ENCODE peak calls at places on chromosomes 5 and 9, in nine cellular contexts. Z, D, B, G, E, J, L, X and K are unnamed samples.

GRCh38 chr5:91077623-91078022 is 305.5 kb downstream of the ARRDC3 start:
- DNase-seq in D (no peak), G (peak), B (no peak), J (no peak), X (no peak), L (no peak), E (peak), Z (no peak), K (no peak)

GRCh38 chr9:129988607-129989361 is 54.2 kb downstream of the FNBP1 start:
- DNase-seq in G (no peak), B (no peak), Z (no peak), E (no peak), D (no peak), J (no peak), X (no peak), L (peak), K (no peak)

GRCh38 chr5:149749481-149750365 is 19.6 kb downstream of the PPARGC1B start:
- DNase-seq in L (peak), J (peak), E (peak), D (no peak), Z (no peak), G (peak), X (no peak), B (no peak), K (no peak)

GRCh38 chr5:54668096-54668495 is 150.5 kb downstream of the SNX18 start:
- DNase-seq in L (no peak), J (no peak), B (no peak), D (no peak), G (no peak), E (no peak), X (no peak), Z (no peak), K (no peak)

GRCh38 chr5:5487961-5488360 is 65.5 kb downstream of the ICE1 start:
- DNase-seq in X (no peak), E (peak), D (no peak), L (no peak), Z (no peak), B (no peak), G (no peak), J (no peak), K (no peak)

GRCh38 chr9:133449760-133450159 is 10.0 kb upstream of the CACFD1 start:
- DNase-seq in Z (no peak), J (no peak), B (no peak), D (no peak), E (peak), X (peak), G (peak), L (no peak), K (no peak)

GRCh38 chr5:9483251-9483650 is 62.6 kb downstream of the SEMA5A start:
- DNase-seq in X (no peak), J (no peak), E (no peak), L (no peak), Z (no peak), G (no peak), D (no peak), B (no peak), K (no peak)

GRCh38 chr5:80959768-80960442 is at the start of gene RASGRF2:
- DNase-seq in X (peak), Z (no peak), G (peak), B (peak), E (no peak), D (peak), L (peak), J (peak), K (no peak)

GRCh38 chr9:90916147-90916734 is 114.6 kb downstream of the SYK start:
- DNase-seq in Z (no peak), D (no peak), X (no peak), L (no peak), B (no peak), E (peak), J (peak), G (peak), K (peak)

GRCh38 chr5:911601-912000 is 18.9 kb downstream of the TRIP13 start:
- DNase-seq in B (no peak), L (no peak), E (peak), Z (no peak), X (no peak), J (no peak), G (peak), D (no peak), K (no peak)

GRCh38 chr5:176185133-176185733 is 53.0 kb upstream of the SIMC1 start:
- DNase-seq in E (no peak), G (no peak), D (no peak), X (no peak), J (no peak), L (no peak), Z (no peak), B (no peak), K (no peak)

GRCh38 chr5:149857499-149857898 is 87.1 kb downstream of the PDE6A start:
- DNase-seq in X (no peak), E (peak), Z (peak), L (no peak), D (no peak), J (peak), G (peak), B (no peak), K (no peak)

GRCh38 chr9:81125446-81126092 is 563.8 kb downstream of the TLE1 start:
- DNase-seq in Z (no peak), D (no peak), G (peak), L (no peak), E (peak), X (no peak), J (peak), B (no peak), K (no peak)

GRCh38 chr9:4117835-4118610 is 181.8 kb downstream of the GLIS3 start:
- DNase-seq in J (no peak), E (no peak), Z (peak), L (peak), B (peak), G (no peak), D (no peak), X (peak), K (peak)

GRCh38 chr5:109223521-109223920 is 186.3 kb downstream of the PJA2 start:
- DNase-seq in X (no peak), Z (no peak), J (no peak), E (no peak), L (no peak), G (no peak), B (no peak), D (no peak), K (no peak)

GRCh38 chr5:132011561-132012384 is at the start of gene ACSL6:
- DNase-seq in D (peak), X (peak), J (no peak), L (peak), G (no peak), B (peak), E (no peak), Z (peak), K (peak)

GRCh38 chr9:70466976-70467551 is 52.6 kb upstream of the KLF9 start:
- DNase-seq in X (no peak), E (peak), J (peak), G (peak), Z (no peak), L (peak), B (no peak), D (no peak), K (peak)

GRCh38 chr5:154276932-154277331 is 86.4 kb downstream of the GALNT10 start:
- DNase-seq in D (no peak), G (no peak), Z (no peak), J (peak), X (no peak), B (no peak), L (no peak), E (peak), K (no peak)

GRCh38 chr5:169302046-169302445 is 1.1 kb upstream of the SLIT3 start:
- DNase-seq in D (no peak), E (no peak), G (no peak), L (no peak), Z (no peak), X (no peak), J (no peak), B (no peak), K (no peak)

GRCh38 chr5:72178910-72179815 is 71.9 kb downstream of the MAP1B start:
- DNase-seq in E (peak), G (peak), L (no peak), D (peak), Z (no peak), B (no peak), X (peak), J (peak), K (no peak)

GRCh38 chr9:3468407-3469205 is 57.2 kb downstream of the RFX3 start:
- DNase-seq in X (no peak), J (no peak), Z (no peak), G (no peak), D (no peak), E (no peak), B (no peak), L (no peak), K (no peak)

GRCh38 chr9:115195889-115196288 is 77.9 kb upstream of the TNC start:
- DNase-seq in G (no peak), L (no peak), J (peak), X (no peak), Z (no peak), B (no peak), D (no peak), E (no peak), K (no peak)

GRCh38 chr5:143004361-143004802 is 234.2 kb downstream of the ARHGAP26 start:
- DNase-seq in Z (no peak), B (no peak), L (no peak), J (no peak), G (no peak), X (no peak), D (no peak), E (no peak), K (no peak)

GRCh38 chr5:84450617-84451414 is 66.1 kb upstream of the EDIL3 start:
- DNase-seq in X (no peak), G (peak), D (no peak), B (no peak), E (no peak), Z (no peak), J (no peak), L (no peak), K (no peak)
- TF ChIP-seq CTCF in X (no peak), G (peak), D (peak), B (peak), E (peak), Z (peak), J (peak), L (peak), K (no peak)

DNA sequence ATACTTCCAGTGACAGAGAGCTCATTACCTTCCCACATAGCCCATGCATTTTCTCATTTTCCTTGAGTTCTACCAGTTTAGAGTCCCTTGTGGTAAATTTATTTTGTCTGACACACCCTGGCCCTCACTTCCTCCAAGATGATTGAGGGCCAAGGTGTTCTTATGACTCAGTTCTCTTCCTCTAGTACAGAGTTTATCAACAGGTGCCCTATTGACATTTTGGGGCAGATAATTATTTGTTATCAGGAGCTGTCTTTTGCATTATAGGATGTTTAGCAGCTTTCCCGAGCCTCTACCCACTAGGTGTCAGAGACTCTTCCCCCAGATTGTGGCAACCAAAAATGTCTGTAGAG is 7.1 kb downstream of the SLC36A3 start:
- DNase-seq in E (no peak), X (no peak), L (no peak), D (no peak), G (no peak), B (no peak), Z (no peak), J (no peak), K (no peak)
- TF ChIP-seq CTCF in E (no peak), X (no peak), L (no peak), D (no peak), G (no peak), B (no peak), Z (no peak), J (no peak), K (no peak)

GRCh38 chr9:38026840-38027527 is 42.0 kb downstream of the SHB start:
- DNase-seq in B (no peak), G (peak), J (no peak), D (no peak), L (no peak), X (no peak), E (no peak), Z (no peak), K (no peak)

GRCh38 chr9:38024036-38024681 is 44.9 kb downstream of the SHB start:
- DNase-seq in E (peak), B (no peak), D (peak), Z (peak), L (no peak), J (peak), X (peak), G (peak), K (no peak)

GRCh38 chr9:38026021-38026809 is 42.8 kb downstream of the SHB start:
- DNase-seq in D (no peak), G (peak), J (peak), E (peak), X (no peak), B (peak), L (no peak), Z (no peak), K (no peak)

GRCh38 chr9:38023661-38024035 is 45.4 kb downstream of the SHB start:
- DNase-seq in Z (no peak), L (no peak), G (no peak), E (no peak), X (no peak), D (no peak), B (no peak), J (no peak), K (no peak)

GRCh38 chr9:38025166-38025565 is 43.9 kb downstream of the SHB start:
- DNase-seq in J (no peak), G (no peak), B (peak), Z (no peak), E (no peak), X (no peak), D (no peak), L (no peak), K (no peak)
- TF ChIP-seq CTCF in J (no peak), G (no peak), B (peak), Z (no peak), E (no peak), X (no peak), D (no peak), L (no peak), K (no peak)

GRCh38 chr9:111873901-111874300 is 22.7 kb upstream of the UGCG start:
- DNase-seq in B (no peak), D (no peak), E (no peak), L (no peak), Z (no peak), X (no peak), G (peak), J (no peak), K (no peak)

GRCh38 chr9:111872886-111873285 is 23.7 kb upstream of the UGCG start:
- DNase-seq in G (peak), Z (no peak), D (no peak), L (no peak), X (no peak), J (no peak), B (no peak), E (no peak), K (no peak)

GRCh38 chr9:111874500-111874899 is 22.1 kb upstream of the UGCG start:
- DNase-seq in E (peak), B (no peak), G (peak), Z (no peak), J (no peak), X (no peak), D (no peak), L (no peak), K (no peak)

GRCh38 chr9:111868475-111868874 is 28.1 kb upstream of the UGCG start:
- DNase-seq in Z (no peak), L (no peak), D (no peak), G (no peak), X (peak), B (no peak), J (no peak), E (no peak), K (no peak)

DNA sequence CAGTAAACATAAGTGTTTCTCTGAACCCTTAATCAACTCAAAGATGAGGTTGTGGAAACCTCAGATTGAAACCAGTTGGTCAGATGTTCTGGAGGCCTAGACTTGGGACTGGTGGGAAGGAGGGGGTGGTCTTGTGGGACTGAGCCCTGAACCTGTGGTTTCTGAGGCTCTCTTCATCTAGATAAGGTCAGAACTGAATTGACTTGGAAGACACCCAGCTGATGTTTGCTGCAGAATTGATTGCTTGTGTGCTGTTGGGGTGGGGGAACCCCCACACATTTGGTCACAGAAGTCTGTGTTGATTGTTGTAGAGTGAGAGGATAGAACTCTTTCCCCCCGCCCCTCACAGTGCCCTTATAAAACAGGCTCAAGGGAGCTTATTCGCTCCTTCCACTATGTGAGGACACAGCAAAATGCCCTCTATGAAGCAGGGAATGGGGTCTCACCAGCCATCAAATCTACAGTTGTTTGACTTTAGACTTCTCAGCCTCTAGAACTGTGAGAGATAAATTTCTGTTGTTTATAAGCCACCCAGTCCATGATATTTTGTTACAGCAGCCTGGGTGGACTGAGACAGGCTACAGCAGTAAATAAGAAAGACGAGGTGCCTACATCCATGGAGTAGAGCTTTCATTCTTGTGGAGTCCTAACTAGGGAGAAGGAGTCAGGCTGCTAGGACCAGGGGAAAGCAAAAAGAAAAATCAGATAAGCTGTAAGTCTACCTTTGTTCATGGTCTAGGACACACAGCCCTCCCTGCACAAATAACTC is 25.7 kb upstream of the UGCG start:
- DNase-seq in G (no peak), Z (no peak), D (no peak), B (no peak), E (no peak), L (peak), J (no peak), X (no peak), K (no peak)
- TF ChIP-seq CTCF in G (no peak), Z (no peak), D (no peak), B (no peak), E (no peak), L (no peak), J (no peak), X (no peak), K (no peak)

DNA sequence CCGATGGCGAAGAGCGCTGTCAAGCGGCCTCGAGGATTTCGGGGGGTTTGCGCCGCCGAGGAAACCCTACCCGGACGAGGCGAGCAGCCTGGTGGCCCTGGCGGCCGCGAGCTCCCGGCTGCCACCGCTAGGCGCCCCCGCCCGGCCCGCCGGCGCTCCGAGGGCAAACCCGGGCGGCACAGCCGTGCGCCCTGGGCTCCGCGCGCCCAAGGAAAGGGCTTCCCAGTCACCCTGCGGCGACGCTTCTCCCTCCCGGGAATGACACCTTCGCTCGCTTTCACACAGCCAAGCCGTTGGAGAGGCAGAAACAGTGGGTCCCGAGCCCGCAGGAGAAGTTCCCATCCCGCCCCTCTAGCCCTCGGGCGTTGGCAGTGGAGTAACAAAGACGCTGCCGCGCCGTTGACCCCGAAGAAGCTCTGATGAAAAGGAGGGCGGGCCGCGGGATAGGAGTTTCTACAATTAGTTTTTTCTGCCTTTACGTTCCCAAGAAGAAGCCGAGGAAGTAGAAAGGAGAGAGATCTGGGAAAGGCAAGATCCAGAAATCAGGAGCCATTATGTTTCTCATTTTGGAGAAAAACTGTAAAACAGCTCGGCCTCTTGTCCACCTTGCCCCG is 126.1 kb downstream of the TMEM174 start:
- DNase-seq in B (peak), J (no peak), Z (no peak), G (peak), X (peak), E (peak), D (no peak), L (no peak), K (no peak)
- TF ChIP-seq CTCF in B (peak), J (no peak), Z (peak), G (no peak), X (no peak), E (no peak), D (no peak), L (peak), K (no peak)

DNA sequence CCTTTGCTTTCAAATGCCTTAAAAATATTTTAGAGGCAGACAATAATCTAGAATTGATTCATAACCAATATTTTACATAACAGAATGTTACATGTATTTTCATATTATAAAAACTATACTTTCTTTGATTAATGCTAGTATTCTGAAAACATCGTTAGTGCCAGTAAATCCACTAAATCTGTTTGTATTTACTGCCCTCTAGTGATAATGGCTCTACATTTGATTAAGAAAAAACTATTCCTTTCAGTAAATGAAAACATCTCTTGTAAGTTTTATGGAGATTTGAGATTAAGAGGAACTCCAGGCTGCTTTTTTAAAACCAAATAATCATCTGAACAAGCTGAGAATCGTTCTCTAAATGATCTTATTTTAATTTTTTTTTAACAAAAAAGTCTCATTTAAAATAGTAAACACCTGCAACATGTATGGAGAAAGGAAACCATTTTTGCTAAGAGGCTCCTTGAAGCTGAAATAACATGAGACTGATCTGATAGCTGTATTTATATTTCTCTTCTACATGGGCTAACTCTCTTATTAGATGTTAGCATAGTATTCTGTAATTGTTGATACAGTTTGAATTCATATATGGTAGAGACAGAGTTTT is 424.7 kb downstream of the RAB3C start:
- DNase-seq in G (peak), B (no peak), X (no peak), Z (no peak), D (no peak), J (no peak), E (no peak), L (no peak), K (no peak)
- TF ChIP-seq CTCF in G (peak), B (peak), X (no peak), Z (peak), D (peak), J (peak), E (peak), L (peak), K (peak)

GRCh38 chr9:89696780-89697179 is 92.0 kb downstream of the GADD45G start:
- DNase-seq in L (no peak), D (no peak), J (no peak), B (no peak), X (no peak), Z (no peak), G (no peak), E (no peak), K (no peak)

GRCh38 chr9:89690334-89690912 is 85.6 kb downstream of the GADD45G start:
- DNase-seq in E (no peak), D (no peak), J (no peak), L (no peak), G (no peak), B (no peak), Z (no peak), X (no peak), K (no peak)

GRCh38 chr9:89698606-89699005 is 93.8 kb downstream of the GADD45G start:
- DNase-seq in X (no peak), E (no peak), G (no peak), J (no peak), B (no peak), Z (no peak), L (no peak), D (no peak), K (no peak)

GRCh38 chr9:89699646-89700045 is 94.8 kb downstream of the GADD45G start:
- DNase-seq in J (no peak), Z (no peak), E (no peak), G (no peak), L (no peak), X (no peak), B (no peak), D (no peak), K (no peak)

GRCh38 chr9:89695441-89695891 is 90.7 kb downstream of the GADD45G start:
- DNase-seq in E (no peak), Z (no peak), J (no peak), L (no peak), B (no peak), X (peak), G (no peak), D (no peak), K (no peak)
- TF ChIP-seq CTCF in E (no peak), Z (no peak), J (no peak), L (no peak), B (no peak), X (no peak), G (no peak), D (no peak), K (no peak)

GRCh38 chr9:128102196-128102595 is 25.3 kb downstream of the PTGES2 start:
- DNase-seq in L (no peak), J (no peak), B (no peak), Z (peak), E (no peak), D (no peak), X (no peak), G (no peak), K (no peak)
- TF ChIP-seq CTCF in L (no peak), J (no peak), B (no peak), Z (no peak), E (no peak), D (no peak), X (no peak), G (no peak), K (no peak)